ENCODE peak calls at places on chromosomes 3 and 15, in eight cellular contexts. H is body of pancreas, E is cardiac muscle cell, K is vagina, U is fibroblast of lung, X is right cardiac atrium, M is adipocyte, D is AG04450. N is an unnamed sample.

GRCh38 chr15:67832031-67832551 is 6.8 kb downstream of the SKOR1 start:
- DNase-seq in H (no peak), E (no peak), K (no peak), U (peak; percentile 41), X (no peak), M (peak; percentile 33), D (no peak), N (peak; percentile 54)

GRCh38 chr3:124780767-124781485 is 50.7 kb downstream of the UMPS start:
- DNase-seq in H (peak; percentile 37), E (peak; percentile 74), K (no peak), U (peak; percentile 65), X (peak; percentile 94), M (peak; percentile 46), D (no peak), N (no peak)

GRCh38 chr3:64152676-64153466 is 72.4 kb downstream of the PRICKLE2 start:
- DNase-seq in H (no peak), E (no peak), K (no peak), U (no peak), X (no peak), M (no peak), D (no peak), N (no peak)

GRCh38 chr15:100635406-100636071 is 33.1 kb downstream of the ASB7 start:
- DNase-seq in H (no peak), E (no peak), K (no peak), U (no peak), X (no peak), M (no peak), D (no peak), N (no peak)

GRCh38 chr15:76346666-76347506 is 10.3 kb downstream of the ISL2 start:
- DNase-seq in H (no peak), E (peak; percentile 55), K (peak; percentile 72), U (peak; percentile 36), X (no peak), M (peak; percentile 29), D (no peak), N (no peak)

GRCh38 chr3:9969632-9970019 is 17.0 kb downstream of the EMC3 start:
- DNase-seq in H (no peak), E (no peak), K (peak; percentile 69), U (no peak), X (no peak), M (no peak), D (no peak), N (no peak)

GRCh38 chr3:142649996-142650693 is 54.0 kb downstream of the PLS1 start:
- DNase-seq in H (no peak), E (no peak), K (no peak), U (no peak), X (no peak), M (no peak), D (no peak), N (no peak)

GRCh38 chr15:77426871-77427270 is 6.2 kb downstream of the HMG20A start:
- DNase-seq in H (no peak), E (no peak), K (no peak), U (no peak), X (no peak), M (no peak), D (no peak), N (no peak)

GRCh38 chr3:27216955-27217552 is 152.1 kb downstream of the NEK10 start:
- DNase-seq in H (no peak), E (no peak), K (no peak), U (peak; percentile 19), X (no peak), M (peak; percentile 58), D (no peak), N (no peak)

GRCh38 chr3:51389423-51390183 is 1.5 kb upstream of the RBM15B start:
- DNase-seq in H (peak; percentile 69), E (peak; percentile 68), K (no peak), U (peak; percentile 46), X (peak; percentile 69), M (peak; percentile 83), D (no peak), N (peak; percentile 85)

GRCh38 chr3:183371672-183371968 is 56.8 kb downstream of the MCF2L2 start:
- DNase-seq in H (no peak), E (no peak), K (no peak), U (no peak), X (no peak), M (no peak), D (no peak), N (no peak)

GRCh38 chr3:41792806-41793205 is 169.1 kb downstream of the ULK4 start:
- DNase-seq in H (no peak), E (no peak), K (no peak), U (no peak), X (no peak), M (no peak), D (no peak), N (no peak)

GRCh38 chr15:98787190-98787589 is 138.9 kb downstream of the IGF1R start:
- DNase-seq in H (no peak), E (no peak), K (no peak), U (no peak), X (no peak), M (no peak), D (no peak), N (no peak)

GRCh38 chr3:193388371-193388770 is 9.8 kb upstream of the ATP13A5 start:
- DNase-seq in H (no peak), E (no peak), K (peak; percentile 74), U (no peak), X (no peak), M (no peak), D (no peak), N (no peak)
- H3K27me3 ChIP-seq in H (no peaks in the 10 kb centered on the region), E (no peaks in the 10 kb centered on the region), K (no peaks in the 10 kb centered on the region), U (no peaks in the 10 kb centered on the region), X (no peaks in the 10 kb centered on the region), M (peaks cover 2% of the 10 kb centered on the region), D (no peaks in the 10 kb centered on the region), N (no peaks in the 10 kb centered on the region)

GRCh38 chr3:96027718-96028117 is 786.7 kb upstream of the EPHA6 start:
- DNase-seq in H (no peak), E (no peak), K (no peak), U (no peak), X (no peak), M (peak; percentile 1), D (no peak), N (no peak)
- H3K4me3 ChIP-seq in H (no peak overlapping the region), E (no peak overlapping the region), K (no peak overlapping the region), U (no peak overlapping the region), X (no peak overlapping the region), M (peak overlapping the region; percentile 70), D (no peak overlapping the region), N (peak overlapping the region; percentile 25)

GRCh38 chr3:24242012-24242698 is 252.5 kb downstream of the THRB start:
- DNase-seq in H (peak; percentile 40), E (no peak), K (no peak), U (peak; percentile 59), X (peak; percentile 30), M (peak; percentile 84), D (no peak), N (no peak)
- H3K27me3 ChIP-seq in H (no peaks in the 10 kb centered on the region), E (no peaks in the 10 kb centered on the region), K (no peaks in the 10 kb centered on the region), U (no peaks in the 10 kb centered on the region), X (no peaks in the 10 kb centered on the region), M (no peaks in the 10 kb centered on the region), D (peaks cover 7% of the 10 kb centered on the region), N (no peaks in the 10 kb centered on the region)

GRCh38 chr15:93089855-93090305 is 869 bp upstream of the RGMA start:
- DNase-seq in H (peak; percentile 19), E (peak; percentile 29), K (no peak), U (no peak), X (peak; percentile 48), M (peak; percentile 6), D (no peak), N (no peak)
- H3K4me3 ChIP-seq in H (no peak overlapping the region), E (no peak overlapping the region), K (peak overlapping the region; percentile 67), U (no peak overlapping the region), X (peak overlapping the region; percentile 89), M (no peak overlapping the region), D (no peak overlapping the region), N (no peak overlapping the region)

DNA sequence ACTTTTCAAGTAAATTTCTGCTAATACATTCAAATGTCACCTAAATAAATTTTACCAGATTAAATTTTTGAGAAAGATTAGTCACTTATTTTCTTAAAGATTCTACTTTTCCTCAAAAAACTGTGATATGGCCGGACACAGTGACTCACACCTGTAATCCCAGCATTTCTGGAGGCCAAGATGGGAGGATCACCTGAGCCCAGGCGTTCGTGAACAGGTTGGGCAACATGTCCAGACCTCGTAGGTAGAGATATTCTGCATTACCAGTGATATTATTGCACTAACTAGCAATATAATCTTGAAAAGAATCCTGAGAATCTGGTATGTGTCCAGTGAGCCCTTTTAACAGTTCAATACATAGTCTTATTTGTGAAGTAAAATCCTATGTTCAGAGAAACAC is 61.7 kb downstream of the CBLB start:
- DNase-seq in H (no peak), E (no peak), K (no peak), U (no peak), X (no peak), M (no peak), D (no peak), N (no peak)
- H3K27me3 ChIP-seq in H (no peaks in the 10 kb centered on the region), E (no peaks in the 10 kb centered on the region), K (no peaks in the 10 kb centered on the region), U (no peaks in the 10 kb centered on the region), X (no peaks in the 10 kb centered on the region), M (no peaks in the 10 kb centered on the region), D (no peaks in the 10 kb centered on the region), N (no peaks in the 10 kb centered on the region)

GRCh38 chr15:96559087-96559486 is 228.6 kb downstream of the NR2F2 start:
- DNase-seq in H (no peak), E (no peak), K (no peak), U (no peak), X (no peak), M (no peak), D (no peak), N (no peak)
- H3K4me3 ChIP-seq in H (no peak overlapping the region), E (no peak overlapping the region), K (no peak overlapping the region), U (no peak overlapping the region), X (no peak overlapping the region), M (no peak overlapping the region), D (no peak overlapping the region), N (no peak overlapping the region)

GRCh38 chr3:133827136-133827535 is 21.5 kb downstream of the SRPRB start:
- DNase-seq in H (no peak), E (no peak), K (no peak), U (no peak), X (no peak), M (no peak), D (no peak), N (no peak)

GRCh38 chr3:133830071-133830470 is 24.5 kb downstream of the SRPRB start:
- DNase-seq in H (no peak), E (no peak), K (no peak), U (no peak), X (no peak), M (no peak), D (no peak), N (no peak)

GRCh38 chr3:133829310-133829707 is 23.7 kb downstream of the SRPRB start:
- DNase-seq in H (no peak), E (no peak), K (no peak), U (no peak), X (no peak), M (no peak), D (no peak), N (no peak)

GRCh38 chr3:133827684-133828083 is 22.1 kb downstream of the SRPRB start:
- DNase-seq in H (no peak), E (no peak), K (peak; percentile 72), U (no peak), X (no peak), M (no peak), D (no peak), N (no peak)

GRCh38 chr3:133828576-133829309 is 23.1 kb downstream of the SRPRB start:
- DNase-seq in H (no peak), E (no peak), K (peak; percentile 86), U (no peak), X (no peak), M (no peak), D (no peak), N (no peak)
- H3K27me3 ChIP-seq in H (no peaks in the 10 kb centered on the region), E (no peaks in the 10 kb centered on the region), K (no peaks in the 10 kb centered on the region), U (no peaks in the 10 kb centered on the region), X (no peaks in the 10 kb centered on the region), M (no peaks in the 10 kb centered on the region), D (peaks cover 2% of the 10 kb centered on the region), N (no peaks in the 10 kb centered on the region)

N was measured in Karpas-422.